ENCODE peak calls at places on chromosomes 12 and 14, in six cellular contexts. K, N, V, X, G and Q are unnamed samples.
A peak's percentile ranks its signal among the peaks of the same experiment; 100 is the strongest.

GRCh38 chr14:101775756-101776292 is 14.3 kb downstream of the PPP2R5C start:
- DNase-seq in N (no peak), X (no peak), K (no peak), G (no peak), V (no peak), Q (no peak)

GRCh38 chr14:49982522-49982951 is 89.7 kb downstream of the ARF6 start:
- DNase-seq in X (peak; percentile 96), G (no peak), K (peak; percentile 93), N (no peak), V (peak; percentile 33), Q (no peak)

GRCh38 chr12:125249066-125249824 is 184.0 kb downstream of the AACS start:
- DNase-seq in V (no peak), K (no peak), X (no peak), N (no peak), G (no peak), Q (no peak)

GRCh38 chr14:90625445-90625844 is 190.8 kb downstream of the TTC7B start:
- DNase-seq in N (no peak), K (peak; percentile 31), V (no peak), X (no peak), G (no peak), Q (no peak)

GRCh38 chr12:53496752-53497032 is 2.6 kb downstream of the MAP3K12 start:
- DNase-seq in K (peak; percentile 48), V (no peak), X (no peak), N (no peak), G (no peak), Q (no peak)

GRCh38 chr14:95313707-95314106 is 6.0 kb downstream of the CLMN start:
- DNase-seq in V (no peak), N (peak; percentile 49), G (peak; percentile 33), K (peak; percentile 77), X (peak; percentile 77), Q (no peak)

GRCh38 chr12:52903285-52903854 is 1.5 kb downstream of the KRT8 start:
- DNase-seq in N (peak; percentile 75), X (peak; percentile 91), K (peak; percentile 73), G (peak; percentile 76), V (peak; percentile 64), Q (peak; percentile 75)

GRCh38 chr12:72346331-72346944 is 74.3 kb downstream of the TRHDE start:
- DNase-seq in G (peak; percentile 93), N (peak; percentile 83), V (no peak), X (peak; percentile 91), K (peak; percentile 91), Q (no peak)

GRCh38 chr14:102554835-102555819 is 37.3 kb upstream of the RCOR1 start:
- DNase-seq in N (peak; percentile 52), G (no peak), V (peak; percentile 66), K (peak; percentile 57), X (no peak), Q (peak; percentile 63)

GRCh38 chr12:23349550-23349949 is 599.9 kb downstream of the SOX5 start:
- DNase-seq in K (no peak), V (no peak), N (no peak), X (no peak), G (no peak), Q (no peak)

GRCh38 chr14:96245710-96246534 is 10.1 kb upstream of the BDKRB1 start:
- DNase-seq in N (no peak), X (peak; percentile 77), G (no peak), K (peak; percentile 82), V (no peak), Q (no peak)

GRCh38 chr12:63899396-63899795 is 54.9 kb downstream of the SRGAP1 start:
- DNase-seq in N (peak; percentile 76), G (no peak), X (no peak), V (no peak), K (no peak), Q (no peak)

GRCh38 chr12:94617101-94617500 is 33.3 kb downstream of the TMCC3 start:
- DNase-seq in G (no peak), N (no peak), V (no peak), K (no peak), X (no peak), Q (no peak)

GRCh38 chr14:63895510-63895909 is 42.7 kb downstream of the SYNE2 start:
- DNase-seq in K (no peak), G (no peak), X (no peak), V (no peak), N (no peak), Q (no peak)

GRCh38 chr12:102833687-102834435 is 83.2 kb downstream of the PAH start:
- DNase-seq in G (peak; percentile 17), V (no peak), N (no peak), X (peak; percentile 9), K (no peak), Q (no peak)

GRCh38 chr12:113298861-113299545 is 35.9 kb downstream of the SLC8B1 start:
- DNase-seq in X (no peak), G (no peak), N (peak; percentile 34), V (no peak), K (peak; percentile 48), Q (no peak)

GRCh38 chr12:107277850-107278249 is 184.5 kb upstream of the CRY1 start:
- DNase-seq in K (peak; percentile 79), G (peak; percentile 67), N (no peak), V (no peak), X (peak; percentile 73), Q (no peak)

GRCh38 chr12:93300611-93301021 is 77.1 kb upstream of the NUDT4 start:
- DNase-seq in X (no peak), K (no peak), V (no peak), G (no peak), N (no peak), Q (no peak)

GRCh38 chr12:58415716-58416115 is 474.3 kb downstream of the ATP23 start:
- DNase-seq in G (no peak), V (no peak), X (no peak), K (no peak), N (no peak), Q (no peak)

GRCh38 chr14:35687335-35687939 is 121.7 kb downstream of the RALGAPA1 start:
- DNase-seq in N (peak; percentile 22), V (no peak), K (peak; percentile 69), G (peak; percentile 80), X (peak; percentile 83), Q (no peak)

GRCh38 chr14:37590810-37591139 is 4.3 kb downstream of the FOXA1 start:
- DNase-seq in G (peak; percentile 8), X (no peak), V (no peak), K (no peak), N (no peak), Q (no peak)

GRCh38 chr14:37590096-37590809 is 4.8 kb downstream of the FOXA1 start:
- DNase-seq in V (no peak), N (no peak), K (no peak), G (peak; percentile 55), X (no peak), Q (no peak)

GRCh38 chr14:37591941-37592287 is 3.1 kb downstream of the FOXA1 start:
- DNase-seq in K (no peak), X (no peak), G (peak; percentile 73), N (no peak), V (no peak), Q (no peak)

GRCh38 chr14:37592288-37593274 is 2.5 kb downstream of the FOXA1 start:
- DNase-seq in V (no peak), K (no peak), N (no peak), G (peak; percentile 52), X (no peak), Q (no peak)

GRCh38 chr14:37591311-37591940 is 3.6 kb downstream of the FOXA1 start:
- DNase-seq in G (peak; percentile 53), X (no peak), N (no peak), V (no peak), K (no peak), Q (no peak)
- TF ChIP-seq CTCF in G (peak; percentile 77), X (no peak), N (no peak), V (no peak), K (no peak), Q (no peak)

GRCh38 chr14:59272633-59273032 is 84.2 kb downstream of the DAAM1 start:
- DNase-seq in G (peak; percentile 62), V (no peak), X (no peak), K (no peak), N (no peak), Q (no peak)

GRCh38 chr14:59275668-59276067 is 87.2 kb downstream of the DAAM1 start:
- DNase-seq in N (no peak), X (peak; percentile 93), G (peak; percentile 100), V (no peak), K (peak; percentile 84), Q (peak; percentile 69)

GRCh38 chr14:59273737-59274136 is 85.3 kb downstream of the DAAM1 start:
- DNase-seq in K (no peak), N (no peak), X (no peak), G (no peak), V (no peak), Q (no peak)

GRCh38 chr14:59276235-59276634 is 87.8 kb downstream of the DAAM1 start:
- DNase-seq in K (no peak), N (no peak), X (no peak), G (no peak), V (no peak), Q (no peak)

DNA sequence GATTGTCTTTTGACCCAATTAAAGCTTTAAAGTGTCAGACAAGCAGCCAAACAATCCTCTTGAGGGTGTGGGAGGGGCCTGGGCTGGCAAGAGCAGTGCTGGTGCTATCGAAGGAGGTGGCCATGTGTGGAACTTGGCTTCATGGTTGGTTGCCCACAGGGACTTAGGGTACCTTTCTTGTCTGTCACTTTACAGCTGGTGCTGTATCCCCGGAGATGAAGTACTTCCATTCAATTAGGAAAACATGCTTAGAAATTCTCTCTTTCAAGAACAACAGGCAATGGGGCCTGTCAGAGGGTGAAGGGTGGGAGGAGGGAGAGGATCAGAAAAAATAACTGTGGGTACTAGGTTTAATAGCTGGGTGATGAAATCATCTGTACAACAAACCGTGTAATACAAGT is 86.5 kb downstream of the DAAM1 start:
- DNase-seq in N (no peak), K (no peak), X (no peak), G (peak; percentile 67), V (no peak), Q (peak; percentile 37)
- H3K4me3 ChIP-seq in N (no peak overlapping the region), K (no peak overlapping the region), X (no peak overlapping the region), G (peak overlapping the region; percentile 23), V (no peak overlapping the region), Q (no peak overlapping the region)

GRCh38 chr12:10220398-10221077 is 7.9 kb downstream of the GABARAPL1 start:
- DNase-seq in X (peak; percentile 90), G (peak; percentile 18), N (peak; percentile 84), K (peak; percentile 72), V (no peak), Q (no peak)
- TF ChIP-seq CTCF in X (no peak), G (no peak), N (no peak), K (no peak), V (no peak), Q (no peak)

GRCh38 chr12:70608184-70608583 is 29.0 kb downstream of the PTPRB start:
- DNase-seq in N (no peak), G (no peak), V (no peak), K (no peak), X (no peak), Q (no peak)

GRCh38 chr12:70606001-70606400 is 31.2 kb downstream of the PTPRB start:
- DNase-seq in X (peak; percentile 48), G (peak; percentile 79), K (peak; percentile 17), N (no peak), V (no peak), Q (no peak)

GRCh38 chr12:70604662-70605061 is 32.6 kb downstream of the PTPRB start:
- DNase-seq in V (no peak), N (no peak), K (no peak), X (no peak), G (no peak), Q (no peak)

GRCh38 chr12:70609203-70609602 is 28.0 kb downstream of the PTPRB start:
- DNase-seq in X (no peak), G (no peak), V (no peak), K (no peak), N (no peak), Q (no peak)

GRCh38 chr12:70607107-70607506 is 30.1 kb downstream of the PTPRB start:
- DNase-seq in G (no peak), N (no peak), X (no peak), V (no peak), K (no peak), Q (no peak)
- H3K4me3 ChIP-seq in G (no peak overlapping the region), N (no peak overlapping the region), X (no peak overlapping the region), V (no peak overlapping the region), K (no peak overlapping the region), Q (no peak overlapping the region)